ENCODE peak calls at places on chromosomes 6 and 20, in eight cellular contexts. K, J, P, L, H, X, I and S are unnamed samples.
A peak's percentile ranks its signal among the peaks of the same experiment; 100 is the strongest.

GRCh38 chr6:27517928-27518787 is 45.3 kb upstream of the ZNF184 start:
- DNase-seq in K (peak; percentile 11), J (no peak), P (peak; percentile 39), L (peak; percentile 10), H (no peak), X (peak; percentile 14), I (no peak), S (no peak)

GRCh38 chr20:17936306-17936790 is 32.2 kb downstream of the SNX5 start:
- DNase-seq in K (no peak), J (no peak), P (no peak), L (no peak), H (no peak), X (no peak), I (no peak), S (no peak)

GRCh38 chr6:139801571-139802321 is 427.3 kb upstream of the CITED2 start:
- DNase-seq in K (peak; percentile 4), J (no peak), P (no peak), L (no peak), H (no peak), X (no peak), I (no peak), S (no peak)

GRCh38 chr20:48064929-48065328 is 279.6 kb upstream of the SULF2 start:
- DNase-seq in K (peak; percentile 88), J (no peak), P (no peak), L (no peak), H (no peak), X (no peak), I (no peak), S (no peak)

GRCh38 chr20:51326241-51326819 is 216.2 kb downstream of the NFATC2 start:
- DNase-seq in K (no peak), J (no peak), P (peak; percentile 59), L (peak; percentile 48), H (peak; percentile 65), X (peak; percentile 60), I (no peak), S (peak; percentile 30)

GRCh38 chr6:35489995-35490791 is 6.7 kb downstream of the TEAD3 start:
- DNase-seq in K (no peak), J (peak; percentile 92), P (no peak), L (no peak), H (no peak), X (peak; percentile 76), I (no peak), S (no peak)

GRCh38 chr6:130364224-130364780 is 1.5 kb upstream of the TMEM200A start:
- DNase-seq in K (no peak), J (no peak), P (no peak), L (no peak), H (no peak), X (no peak), I (no peak), S (no peak)

GRCh38 chr20:49938173-49939163 is 2.3 kb downstream of the RNF114 start:
- DNase-seq in K (peak; percentile 66), J (peak; percentile 66), P (no peak), L (no peak), H (no peak), X (peak; percentile 18), I (no peak), S (no peak)

GRCh38 chr6:40904583-40905194 is 134.3 kb downstream of the UNC5CL start:
- DNase-seq in K (no peak), J (no peak), P (no peak), L (no peak), H (no peak), X (no peak), I (no peak), S (no peak)

GRCh38 chr6:17705778-17706579 is 746 bp downstream of the NUP153 start:
- DNase-seq in K (peak; percentile 85), J (peak; percentile 78), P (peak; percentile 90), L (peak; percentile 88), H (peak; percentile 82), X (peak; percentile 81), I (peak; percentile 80), S (peak; percentile 88)

GRCh38 chr6:166244353-166245045 is 63.7 kb downstream of the PRR18 start:
- DNase-seq in K (no peak), J (no peak), P (no peak), L (peak; percentile 43), H (peak; percentile 60), X (no peak), I (no peak), S (peak; percentile 38)

GRCh38 chr6:141618180-141618581 is 514.5 kb upstream of the GJE1 start:
- DNase-seq in K (no peak), J (no peak), P (no peak), L (no peak), H (no peak), X (peak; percentile 70), I (no peak), S (no peak)

GRCh38 chr6:1960484-1961142 is 284.8 kb downstream of the GMDS start:
- DNase-seq in K (peak; percentile 10), J (no peak), P (no peak), L (no peak), H (no peak), X (no peak), I (no peak), S (no peak)

GRCh38 chr20:62828551-62829230 is 11.8 kb downstream of the COL9A3 start:
- DNase-seq in K (no peak), J (no peak), P (no peak), L (no peak), H (no peak), X (no peak), I (no peak), S (no peak)

GRCh38 chr20:63536241-63536977 is 767 bp downstream of the PTK6 start:
- DNase-seq in K (peak; percentile 40), J (no peak), P (peak; percentile 35), L (no peak), H (no peak), X (no peak), I (no peak), S (no peak)

GRCh38 chr6:152598421-152598820 is 38.7 kb downstream of the SYNE1 start:
- DNase-seq in K (peak; percentile 6), J (no peak), P (no peak), L (no peak), H (no peak), X (no peak), I (no peak), S (no peak)

GRCh38 chr6:137165375-137166246 is 7.8 kb downstream of the IL22RA2 start:
- DNase-seq in K (no peak), J (no peak), P (peak; percentile 63), L (peak; percentile 42), H (no peak), X (no peak), I (peak; percentile 46), S (peak; percentile 45)

GRCh38 chr6:161238076-161238869 is 35.6 kb downstream of the AGPAT4 start:
- DNase-seq in K (peak; percentile 78), J (no peak), P (no peak), L (no peak), H (no peak), X (no peak), I (no peak), S (no peak)

GRCh38 chr6:131828080-131828479 is 20.3 kb downstream of the ENPP1 start:
- DNase-seq in K (no peak), J (no peak), P (no peak), L (no peak), H (no peak), X (no peak), I (no peak), S (no peak)

GRCh38 chr6:39859025-39859424 is 66.8 kb downstream of the DAAM2 start:
- DNase-seq in K (no peak), J (no peak), P (no peak), L (no peak), H (no peak), X (no peak), I (no peak), S (no peak)

GRCh38 chr6:106377061-106377540 is 16.6 kb downstream of the CRYBG1 start:
- DNase-seq in K (peak; percentile 71), J (no peak), P (no peak), L (no peak), H (no peak), X (no peak), I (no peak), S (no peak)

GRCh38 chr6:145415616-145416015 is 319.7 kb downstream of the EPM2A start:
- DNase-seq in K (no peak), J (no peak), P (no peak), L (no peak), H (no peak), X (no peak), I (no peak), S (no peak)

GRCh38 chr6:157226761-157227160 is 96.6 kb downstream of the TMEM242 start:
- DNase-seq in K (peak; percentile 40), J (no peak), P (no peak), L (no peak), H (no peak), X (peak; percentile 26), I (no peak), S (no peak)